ENCODE peak calls at places on chromosomes 16 and 17, in nine cellular contexts. X is thoracic aorta, R is testis, N is Peyer's patch, A is heart right ventricle, P is body of pancreas, J is cardiac muscle cell, W is IMR-90, D is heart left ventricle. B is an unnamed sample.
A peak's percentile ranks its signal among the peaks of the same experiment; 100 is the strongest.

GRCh38 chr17:10516065-10516464 is 2.3 kb downstream of the MYH1 start:
- DNase-seq in W (no peak), N (no peak), P (no peak), X (no peak), A (no peak), R (no peak), D (no peak), J (no peak), B (no peak)

GRCh38 chr17:2398655-2399571 is 1.9 kb downstream of the MNT start:
- DNase-seq in W (peak; percentile 78), X (no peak), J (peak; percentile 81), R (peak; percentile 62), D (peak; percentile 75), P (peak; percentile 63), A (peak; percentile 65), N (no peak), B (peak; percentile 40)

GRCh38 chr17:51857052-51857593 is 301.4 kb downstream of the CA10 start:
- DNase-seq in R (no peak), X (no peak), W (no peak), N (no peak), J (no peak), A (no peak), P (no peak), D (no peak), B (no peak)

GRCh38 chr16:52597772-52598483 is 51.0 kb upstream of the TOX3 start:
- DNase-seq in W (no peak), P (peak; percentile 59), J (no peak), R (no peak), D (no peak), X (no peak), A (no peak), N (no peak), B (no peak)

GRCh38 chr16:12901597-12902436 is at the start of gene SHISA9:
- DNase-seq in R (no peak), D (no peak), W (no peak), X (no peak), A (no peak), P (no peak), J (no peak), N (no peak), B (no peak)

GRCh38 chr17:18184143-18185007 is 747 bp downstream of the ALKBH5 start:
- DNase-seq in J (peak; percentile 38), N (peak; percentile 60), P (peak; percentile 57), X (peak; percentile 19), D (peak; percentile 70), A (peak; percentile 38), W (peak; percentile 55), R (peak; percentile 54), B (peak; percentile 80)

GRCh38 chr17:17672453-17673368 is 8.5 kb upstream of the RAI1 start:
- DNase-seq in W (no peak), X (no peak), A (no peak), J (no peak), N (no peak), P (no peak), R (no peak), D (no peak), B (no peak)

GRCh38 chr16:48373258-48374050 is 11.8 kb downstream of the SIAH1 start:
- DNase-seq in D (no peak), N (no peak), R (no peak), X (no peak), A (no peak), J (no peak), W (peak; percentile 40), P (no peak), B (no peak)

GRCh38 chr17:68381076-68381900 is 76.0 kb downstream of the WIPI1 start:
- DNase-seq in D (no peak), N (no peak), P (no peak), J (peak; percentile 78), W (peak; percentile 97), A (no peak), R (no peak), X (peak; percentile 13), B (no peak)

GRCh38 chr16:4970010-4970409 is 11.9 kb downstream of the SEC14L5 start:
- DNase-seq in N (no peak), P (no peak), J (no peak), X (no peak), A (no peak), R (no peak), W (no peak), D (no peak), B (no peak)

GRCh38 chr16:70251651-70252354 is at the start of gene EXOSC6:
- DNase-seq in W (peak; percentile 88), P (peak; percentile 89), A (peak; percentile 90), X (peak; percentile 79), D (peak; percentile 96), N (peak; percentile 85), J (peak; percentile 94), R (peak; percentile 96), B (peak; percentile 90)

GRCh38 chr17:1491406-1492248 is 859 bp downstream of the MYO1C start:
- DNase-seq in X (no peak), D (peak; percentile 88), N (peak; percentile 47), A (peak; percentile 67), P (peak; percentile 77), W (no peak), J (peak; percentile 66), R (peak; percentile 52), B (no peak)

GRCh38 chr16:55062446-55062845 is 131.8 kb downstream of the IRX5 start:
- DNase-seq in J (no peak), A (no peak), D (no peak), N (no peak), X (no peak), W (peak; percentile 4), R (no peak), P (no peak), B (no peak)

GRCh38 chr16:9102379-9102778 is 10.9 kb downstream of the HAPSTR1 start:
- DNase-seq in N (no peak), R (no peak), A (no peak), J (peak; percentile 75), P (no peak), D (no peak), X (no peak), W (peak; percentile 97), B (no peak)

GRCh38 chr16:30829130-30830071 is 42.4 kb upstream of the ZNF629 start:
- DNase-seq in P (peak; percentile 20), W (no peak), X (no peak), A (no peak), J (no peak), R (no peak), N (no peak), D (no peak), B (no peak)

GRCh38 chr17:73924488-73925186 is 278.8 kb upstream of the RPL38 start:
- DNase-seq in P (no peak), X (no peak), J (no peak), W (no peak), A (no peak), R (no peak), D (no peak), N (no peak), B (no peak)

GRCh38 chr16:56932588-56933265 is 785 bp downstream of the HERPUD1 start:
- DNase-seq in W (peak; percentile 69), R (peak; percentile 88), J (peak; percentile 81), X (peak; percentile 54), N (peak; percentile 68), P (peak; percentile 85), A (peak; percentile 81), D (peak; percentile 88), B (peak; percentile 24)

GRCh38 chr17:8991514-8992285 is 26.2 kb upstream of the PIK3R5 start:
- DNase-seq in N (peak; percentile 58), X (no peak), R (peak; percentile 78), D (no peak), W (peak; percentile 57), P (peak; percentile 71), A (peak; percentile 69), J (peak; percentile 72), B (peak; percentile 71)

GRCh38 chr17:72394531-72394930 is 273.7 kb downstream of the SOX9 start:
- DNase-seq in R (no peak), A (no peak), D (no peak), X (no peak), J (no peak), W (no peak), N (no peak), P (no peak), B (no peak)

DNA sequence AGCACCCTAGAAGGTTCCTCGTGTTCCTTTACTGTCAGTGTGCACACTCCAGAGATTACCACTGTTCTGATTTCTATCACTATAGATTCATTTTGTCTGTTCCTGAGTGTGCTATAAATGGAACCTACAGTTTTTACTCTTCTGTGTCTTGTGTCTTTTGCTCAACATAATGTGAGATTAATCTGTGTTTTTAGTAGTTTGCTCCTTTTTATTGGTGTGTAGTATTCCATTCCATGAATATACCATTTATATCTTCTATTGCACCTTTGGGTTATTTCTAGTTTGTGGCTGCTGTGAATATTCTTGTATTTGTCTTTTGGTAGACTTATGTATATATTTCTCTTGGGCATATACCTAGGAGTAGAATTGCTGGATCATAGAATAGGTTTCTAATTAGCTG is 68.2 kb downstream of the AP2B1 start:
- DNase-seq in N (no peak), J (no peak), A (no peak), D (no peak), W (no peak), P (no peak), X (no peak), R (no peak), B (no peak)
- TF ChIP-seq CTCF in N (no peak), J (no peak), A (no peak), D (no peak), W (no peak), P (no peak), X (no peak), R (no peak), B (no peak)

GRCh38 chr16:27235938-27236245 is 32.6 kb downstream of the KDM8 start:
- DNase-seq in P (no peak), W (no peak), X (no peak), N (no peak), D (no peak), A (no peak), R (no peak), J (no peak), B (no peak)
- H3K36me3 ChIP-seq in P (peaks cover 3% of the 10 kb centered on the region), W (peaks cover 14% of the 10 kb centered on the region), X (peaks cover 7% of the 10 kb centered on the region), N (peaks cover 5% of the 10 kb centered on the region), D (peaks cover 35% of the 10 kb centered on the region), A (peaks cover 36% of the 10 kb centered on the region), R (no peaks in the 10 kb centered on the region), J (no peaks in the 10 kb centered on the region), B (no peaks in the 10 kb centered on the region)

DNA sequence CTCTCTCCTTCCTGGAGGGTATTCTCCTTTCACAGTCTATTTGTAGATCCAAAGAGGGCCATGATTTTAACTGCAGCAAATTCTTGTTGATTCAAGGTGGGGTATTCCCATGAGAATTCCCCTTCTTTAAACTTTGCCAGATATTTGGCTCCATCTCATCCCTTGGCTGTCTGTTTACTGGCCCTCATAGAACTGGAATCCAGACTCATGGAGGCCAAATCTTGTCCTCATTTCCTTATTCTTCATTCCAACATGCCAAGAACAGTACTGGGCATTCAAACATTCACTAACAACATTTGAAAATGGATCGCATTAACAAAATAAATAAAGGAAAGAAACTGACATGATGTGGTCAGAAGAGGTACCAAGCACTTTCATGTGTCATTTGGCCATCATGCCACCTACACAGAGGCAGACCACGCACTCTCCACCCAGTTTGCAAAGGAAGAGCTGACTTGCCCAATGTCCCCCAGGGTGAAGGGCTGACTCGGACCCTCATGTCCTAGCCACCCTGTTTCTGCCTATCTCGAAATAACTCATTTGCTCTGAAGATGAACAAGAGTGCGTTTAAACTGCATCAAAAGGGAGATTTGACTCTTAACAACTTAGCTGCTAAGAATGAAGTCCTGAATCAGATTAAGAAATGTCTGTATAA is 23.1 kb upstream of the SLC35B1 start:
- DNase-seq in P (no peak), A (no peak), D (no peak), R (no peak), X (no peak), W (no peak), J (no peak), N (no peak), B (no peak)
- H3K4me3 ChIP-seq in P (no peak overlapping the region), A (no peak overlapping the region), D (no peak overlapping the region), R (no peak overlapping the region), X (no peak overlapping the region), W (no peak overlapping the region), J (no peak overlapping the region), N (no peak overlapping the region), B (no peak overlapping the region)

GRCh38 chr17:75876190-75876937 is 2.0 kb downstream of the TRIM47 start:
- DNase-seq in J (no peak), A (no peak), R (no peak), D (peak; percentile 75), W (no peak), P (peak; percentile 85), X (no peak), N (peak; percentile 81), B (peak; percentile 84)
- TF ChIP-seq CTCF in J (peak; percentile 23), A (no peak), R (no peak), D (no peak), W (peak; percentile 3), P (no peak), X (peak; percentile 13), N (peak; percentile 20), B (peak; percentile 15)

B was measured in CD8-positive, alpha-beta T cell.